ENCODE peak calls at places on chromosome 17, in six cellular contexts. One of them, this sample, is unnamed. For H3K4me1, the result is how much of the 10 kb centered on the place peaks cover.

GRCh38 chr17:51860934-51861561 is 297.5 kb downstream of the CA10 start:
- DNase-seq in breast epithelium: no peak
- DNase-seq in aorta: no peak
- DNase-seq in cardiac muscle cell: peak
- DNase-seq in psoas muscle: no peak
- DNase-seq in neural progenitor cell: peak
- DNase-seq in this sample: no peak

GRCh38 chr17:50684612-50685333 is 22.9 kb downstream of the ANKRD40 start:
- DNase-seq in neural progenitor cell: peak
- DNase-seq in psoas muscle: no peak
- DNase-seq in breast epithelium: no peak
- DNase-seq in cardiac muscle cell: no peak
- DNase-seq in aorta: peak
- DNase-seq in this sample: no peak

GRCh38 chr17:83187782-83188311 is 108.4 kb downstream of the METRNL start:
- DNase-seq in cardiac muscle cell: no peak
- DNase-seq in aorta: no peak
- DNase-seq in psoas muscle: no peak
- DNase-seq in breast epithelium: no peak
- DNase-seq in neural progenitor cell: no peak
- DNase-seq in this sample: no peak

GRCh38 chr17:59332890-59333377 is 1.5 kb downstream of the YPEL2 start:
- DNase-seq in breast epithelium: peak
- DNase-seq in neural progenitor cell: no peak
- DNase-seq in cardiac muscle cell: peak
- DNase-seq in aorta: peak
- DNase-seq in psoas muscle: peak
- DNase-seq in this sample: no peak

GRCh38 chr17:37274432-37274831 is 101.4 kb upstream of the C17orf78 start:
- DNase-seq in breast epithelium: no peak
- DNase-seq in cardiac muscle cell: no peak
- DNase-seq in aorta: no peak
- DNase-seq in neural progenitor cell: no peak
- DNase-seq in psoas muscle: no peak
- DNase-seq in this sample: no peak

GRCh38 chr17:3666516-3666915 is 1.9 kb downstream of the TAX1BP3 start:
- DNase-seq in aorta: no peak
- DNase-seq in breast epithelium: no peak
- DNase-seq in cardiac muscle cell: no peak
- DNase-seq in neural progenitor cell: no peak
- DNase-seq in psoas muscle: no peak
- DNase-seq in this sample: no peak

GRCh38 chr17:61402978-61403845 is 3.6 kb downstream of the TBX2 start:
- DNase-seq in psoas muscle: no peak
- DNase-seq in breast epithelium: no peak
- DNase-seq in aorta: peak
- DNase-seq in cardiac muscle cell: no peak
- DNase-seq in neural progenitor cell: peak
- DNase-seq in this sample: no peak

GRCh38 chr17:38561416-38562214 is 44.1 kb downstream of the SRCIN1 start:
- DNase-seq in breast epithelium: no peak
- DNase-seq in aorta: no peak
- DNase-seq in psoas muscle: no peak
- DNase-seq in cardiac muscle cell: no peak
- DNase-seq in neural progenitor cell: peak
- DNase-seq in this sample: no peak

GRCh38 chr17:37691807-37692206 is 48.6 kb upstream of the DDX52 start:
- DNase-seq in cardiac muscle cell: no peak
- DNase-seq in neural progenitor cell: no peak
- DNase-seq in psoas muscle: no peak
- DNase-seq in aorta: no peak
- DNase-seq in breast epithelium: no peak
- DNase-seq in this sample: no peak

GRCh38 chr17:12637015-12637414 is 28.7 kb upstream of the MYOCD start:
- DNase-seq in psoas muscle: no peak
- DNase-seq in breast epithelium: no peak
- DNase-seq in cardiac muscle cell: peak
- DNase-seq in aorta: peak
- DNase-seq in neural progenitor cell: no peak
- DNase-seq in this sample: no peak

GRCh38 chr17:50169121-50169764 is 3.4 kb downstream of the SGCA start:
- DNase-seq in breast epithelium: no peak
- DNase-seq in aorta: peak
- DNase-seq in psoas muscle: peak
- DNase-seq in cardiac muscle cell: peak
- DNase-seq in neural progenitor cell: peak
- DNase-seq in this sample: no peak

GRCh38 chr17:1076982-1077302 is 80.0 kb downstream of the TIMM22 start:
- DNase-seq in psoas muscle: peak
- DNase-seq in aorta: no peak
- DNase-seq in neural progenitor cell: no peak
- DNase-seq in cardiac muscle cell: no peak
- DNase-seq in breast epithelium: no peak
- DNase-seq in this sample: no peak

GRCh38 chr17:56570199-56570598 is 23.3 kb upstream of the NOG start:
- DNase-seq in neural progenitor cell: no peak
- DNase-seq in breast epithelium: no peak
- DNase-seq in cardiac muscle cell: no peak
- DNase-seq in aorta: no peak
- DNase-seq in psoas muscle: no peak
- DNase-seq in this sample: no peak

GRCh38 chr17:11205656-11206055 is 35.4 kb upstream of the SHISA6 start:
- DNase-seq in cardiac muscle cell: no peak
- DNase-seq in aorta: no peak
- DNase-seq in psoas muscle: no peak
- DNase-seq in breast epithelium: no peak
- DNase-seq in neural progenitor cell: no peak
- DNase-seq in this sample: no peak

GRCh38 chr17:63780507-63780906 is 6.5 kb downstream of the DDX42 start:
- DNase-seq in breast epithelium: no peak
- DNase-seq in psoas muscle: no peak
- DNase-seq in cardiac muscle cell: no peak
- DNase-seq in aorta: no peak
- DNase-seq in neural progenitor cell: no peak
- DNase-seq in this sample: no peak

GRCh38 chr17:13562271-13562800 is 39.4 kb downstream of the HS3ST3A1 start:
- DNase-seq in aorta: peak
- DNase-seq in cardiac muscle cell: no peak
- DNase-seq in breast epithelium: no peak
- DNase-seq in neural progenitor cell: no peak
- DNase-seq in psoas muscle: peak
- DNase-seq in this sample: no peak

GRCh38 chr17:51636291-51636690 is 375.9 kb downstream of the UTP18 start:
- DNase-seq in aorta: no peak
- DNase-seq in neural progenitor cell: peak
- DNase-seq in cardiac muscle cell: no peak
- DNase-seq in breast epithelium: no peak
- DNase-seq in psoas muscle: no peak
- DNase-seq in this sample: no peak

GRCh38 chr17:80277751-80278671 is 17.4 kb downstream of the RNF213 start:
- DNase-seq in neural progenitor cell: no peak
- DNase-seq in breast epithelium: peak
- DNase-seq in cardiac muscle cell: no peak
- DNase-seq in psoas muscle: no peak
- DNase-seq in aorta: peak
- DNase-seq in this sample: no peak

GRCh38 chr17:47323382-47324223 is at the start of gene EFCAB13:
- DNase-seq in breast epithelium: peak
- DNase-seq in neural progenitor cell: peak
- DNase-seq in cardiac muscle cell: peak
- DNase-seq in aorta: peak
- DNase-seq in psoas muscle: peak
- DNase-seq in this sample: peak

GRCh38 chr17:69402052-69402451 is 12.4 kb upstream of the MAP2K6 start:
- DNase-seq in neural progenitor cell: no peak
- DNase-seq in aorta: no peak
- DNase-seq in psoas muscle: no peak
- DNase-seq in cardiac muscle cell: no peak
- DNase-seq in breast epithelium: no peak
- DNase-seq in this sample: no peak

GRCh38 chr17:49995055-49995738 is at the start of gene DLX3:
- DNase-seq in neural progenitor cell: peak
- DNase-seq in breast epithelium: peak
- DNase-seq in cardiac muscle cell: peak
- DNase-seq in aorta: peak
- DNase-seq in psoas muscle: peak
- DNase-seq in this sample: peak

GRCh38 chr17:45230787-45231480 is 9.2 kb downstream of the FMNL1 start:
- DNase-seq in cardiac muscle cell: peak
- DNase-seq in psoas muscle: peak
- DNase-seq in aorta: no peak
- DNase-seq in breast epithelium: no peak
- DNase-seq in neural progenitor cell: no peak
- DNase-seq in this sample: peak
- H3K4me1 ChIP-seq in cardiac muscle cell: under half
- H3K4me1 ChIP-seq in psoas muscle: under half
- H3K4me1 ChIP-seq in aorta: under half
- H3K4me1 ChIP-seq in breast epithelium: under half
- H3K4me1 ChIP-seq in neural progenitor cell: under half
- H3K4me1 ChIP-seq in this sample: half or more

GRCh38 chr17:77771145-77771544 is 187.4 kb upstream of the TNRC6C start:
- DNase-seq in aorta: no peak
- DNase-seq in psoas muscle: no peak
- DNase-seq in breast epithelium: no peak
- DNase-seq in cardiac muscle cell: no peak
- DNase-seq in neural progenitor cell: no peak
- DNase-seq in this sample: no peak

GRCh38 chr17:77772899-77773358 is 185.6 kb upstream of the TNRC6C start:
- DNase-seq in breast epithelium: no peak
- DNase-seq in cardiac muscle cell: no peak
- DNase-seq in aorta: no peak
- DNase-seq in neural progenitor cell: no peak
- DNase-seq in psoas muscle: no peak
- DNase-seq in this sample: no peak

GRCh38 chr17:77772461-77772897 is 186.0 kb upstream of the TNRC6C start:
- DNase-seq in breast epithelium: no peak
- DNase-seq in aorta: peak
- DNase-seq in cardiac muscle cell: peak
- DNase-seq in psoas muscle: peak
- DNase-seq in neural progenitor cell: peak
- DNase-seq in this sample: peak

GRCh38 chr17:77771587-77771986 is 186.9 kb upstream of the TNRC6C start:
- DNase-seq in neural progenitor cell: no peak
- DNase-seq in breast epithelium: no peak
- DNase-seq in aorta: no peak
- DNase-seq in psoas muscle: no peak
- DNase-seq in cardiac muscle cell: no peak
- DNase-seq in this sample: no peak

DNA sequence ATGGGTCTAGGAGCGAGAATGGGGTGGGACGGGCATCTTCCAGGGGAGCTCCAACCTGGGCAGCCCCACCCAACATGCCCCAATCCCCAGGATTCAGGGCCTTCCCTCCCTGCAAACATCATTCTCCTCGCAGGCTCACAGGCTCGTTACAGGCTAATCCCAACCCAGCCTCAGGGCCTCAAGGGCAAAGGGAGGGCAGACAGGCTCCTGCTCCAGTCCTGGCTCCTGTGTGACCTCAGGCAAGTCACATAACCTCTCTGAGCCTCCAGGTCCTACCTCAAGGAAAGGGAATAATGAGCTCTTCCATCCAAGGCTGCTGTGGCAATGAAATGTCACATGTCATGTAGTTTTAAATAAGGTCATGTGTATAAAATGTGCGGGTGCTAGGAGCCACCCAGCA is 186.5 kb upstream of the TNRC6C start:
- DNase-seq in breast epithelium: no peak
- DNase-seq in psoas muscle: no peak
- DNase-seq in aorta: no peak
- DNase-seq in cardiac muscle cell: no peak
- DNase-seq in neural progenitor cell: no peak
- DNase-seq in this sample: no peak
- H3K4me1 ChIP-seq in breast epithelium: under half
- H3K4me1 ChIP-seq in psoas muscle: under half
- H3K4me1 ChIP-seq in aorta: under half
- H3K4me1 ChIP-seq in cardiac muscle cell: under half
- H3K4me1 ChIP-seq in neural progenitor cell: under half
- H3K4me1 ChIP-seq in this sample: under half

GRCh38 chr17:43579570-43580140 is 33.5 kb upstream of the ETV4 start:
- DNase-seq in neural progenitor cell: no peak
- DNase-seq in aorta: no peak
- DNase-seq in breast epithelium: no peak
- DNase-seq in cardiac muscle cell: peak
- DNase-seq in psoas muscle: no peak
- DNase-seq in this sample: no peak

GRCh38 chr17:43578699-43579569 is 32.8 kb upstream of the ETV4 start:
- DNase-seq in aorta: peak
- DNase-seq in psoas muscle: no peak
- DNase-seq in cardiac muscle cell: peak
- DNase-seq in neural progenitor cell: peak
- DNase-seq in breast epithelium: no peak
- DNase-seq in this sample: no peak

GRCh38 chr17:43581130-43581529 is 35.0 kb upstream of the ETV4 start:
- DNase-seq in aorta: no peak
- DNase-seq in breast epithelium: no peak
- DNase-seq in psoas muscle: no peak
- DNase-seq in neural progenitor cell: no peak
- DNase-seq in cardiac muscle cell: no peak
- DNase-seq in this sample: peak

GRCh38 chr17:43576563-43577229 is 30.6 kb upstream of the ETV4 start:
- DNase-seq in breast epithelium: peak
- DNase-seq in psoas muscle: peak
- DNase-seq in aorta: peak
- DNase-seq in neural progenitor cell: peak
- DNase-seq in cardiac muscle cell: peak
- DNase-seq in this sample: peak

DNA sequence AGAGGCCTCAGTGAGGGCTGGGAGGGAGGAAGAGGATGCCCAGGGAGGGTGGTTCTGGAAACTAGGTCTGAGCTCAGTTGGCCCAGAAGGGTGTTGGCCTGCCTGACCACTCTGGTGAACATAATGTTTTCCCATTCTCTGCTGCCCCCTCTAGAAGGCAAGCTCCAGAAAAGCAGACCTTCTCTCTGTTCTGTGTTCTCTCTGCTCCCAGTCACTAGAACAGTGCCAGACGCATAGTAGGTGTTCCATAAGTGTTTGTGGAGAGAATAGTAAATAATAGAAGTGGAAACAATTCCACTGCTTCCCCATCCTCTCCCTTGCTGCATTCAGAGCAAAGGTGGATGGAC is 32.2 kb upstream of the ETV4 start:
- DNase-seq in neural progenitor cell: no peak
- DNase-seq in cardiac muscle cell: no peak
- DNase-seq in aorta: no peak
- DNase-seq in psoas muscle: no peak
- DNase-seq in breast epithelium: no peak
- DNase-seq in this sample: no peak
- H3K4me1 ChIP-seq in neural progenitor cell: under half
- H3K4me1 ChIP-seq in cardiac muscle cell: under half
- H3K4me1 ChIP-seq in aorta: under half
- H3K4me1 ChIP-seq in psoas muscle: under half
- H3K4me1 ChIP-seq in breast epithelium: under half
- H3K4me1 ChIP-seq in this sample: under half

DNA sequence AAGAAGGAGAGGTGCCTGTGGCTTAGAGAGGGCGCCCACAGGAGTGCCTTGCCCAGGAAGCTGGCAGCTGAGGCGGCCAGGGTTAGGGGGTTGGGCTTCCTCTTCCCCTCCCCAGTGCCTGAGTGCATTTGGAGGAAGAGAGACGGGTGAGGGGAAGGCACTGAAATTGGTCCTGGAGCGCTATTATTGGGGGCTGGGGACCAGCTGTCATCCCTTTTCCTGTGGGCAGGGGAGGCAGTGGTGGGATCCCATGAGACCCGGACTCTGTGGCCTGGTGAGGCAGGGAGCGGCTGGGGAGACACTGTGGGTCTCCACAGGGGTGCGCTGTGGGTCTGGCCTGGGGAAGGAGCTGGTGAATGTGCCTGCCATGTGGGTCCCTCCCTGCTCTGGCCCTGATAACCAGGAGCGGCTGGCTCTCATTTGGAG is 259.7 kb downstream of the SEC14L1 start:
- DNase-seq in breast epithelium: no peak
- DNase-seq in cardiac muscle cell: peak
- DNase-seq in neural progenitor cell: peak
- DNase-seq in psoas muscle: no peak
- DNase-seq in aorta: no peak
- DNase-seq in this sample: peak
- H3K4me1 ChIP-seq in breast epithelium: under half
- H3K4me1 ChIP-seq in cardiac muscle cell: under half
- H3K4me1 ChIP-seq in neural progenitor cell: under half
- H3K4me1 ChIP-seq in psoas muscle: under half
- H3K4me1 ChIP-seq in aorta: under half
- H3K4me1 ChIP-seq in this sample: under half

This sample was measured in heart left ventricle.